ENCODE peak calls at places on chromosomes 2 and 18, in six cellular contexts. U is GM12878, R is SK-N-SH, C is HCT116, I is K562, J is HepG2. Z is an unnamed sample.

GRCh38 chr2:111705711-111706323 is 178.2 kb downstream of the ANAPC1 start:
- DNase-seq in U (peak), J (peak), C (peak), R (no peak), I (no peak), Z (peak)

GRCh38 chr2:28168376-28168775 is 224.3 kb upstream of the FOSL2 start:
- DNase-seq in U (no peak), I (no peak), R (no peak), J (no peak), C (no peak), Z (no peak)

GRCh38 chr18:332007-332406 is 64.2 kb upstream of the THOC1 start:
- DNase-seq in J (no peak), R (no peak), C (no peak), I (no peak), U (no peak), Z (no peak)

GRCh38 chr18:50138181-50139064 is 56.5 kb downstream of the MYO5B start:
- DNase-seq in C (no peak), R (no peak), U (no peak), J (no peak), I (no peak), Z (no peak)

GRCh38 chr2:145799595-145800108 is 1279.7 kb upstream of the ZEB2 start:
- DNase-seq in I (no peak), J (no peak), C (no peak), U (no peak), R (no peak), Z (no peak)

GRCh38 chr2:6069354-6069753 is 377.2 kb downstream of the SOX11 start:
- DNase-seq in I (no peak), R (no peak), C (no peak), U (no peak), J (no peak), Z (no peak)

GRCh38 chr2:181305151-181306123 is 151.7 kb upstream of the ITGA4 start:
- DNase-seq in U (peak), I (peak), R (no peak), J (peak), C (no peak), Z (no peak)

GRCh38 chr18:49849331-49850217 is 36.2 kb upstream of the ACAA2 start:
- DNase-seq in U (no peak), J (peak), C (peak), I (peak), R (no peak), Z (peak)

GRCh38 chr2:226001716-226002115 is 602.2 kb downstream of the NYAP2 start:
- DNase-seq in U (no peak), R (no peak), I (no peak), C (no peak), J (no peak), Z (no peak)

GRCh38 chr2:101327863-101328394 is 19.4 kb upstream of the RNF149 start:
- DNase-seq in U (no peak), J (no peak), C (peak), I (no peak), R (no peak), Z (no peak)

GRCh38 chr2:24913896-24914295 is 6.1 kb downstream of the ADCY3 start:
- DNase-seq in I (no peak), R (no peak), U (no peak), C (no peak), J (no peak), Z (no peak)

GRCh38 chr2:29129586-29130281 is 14.5 kb downstream of the CLIP4 start:
- DNase-seq in U (no peak), J (no peak), R (no peak), I (no peak), C (no peak), Z (no peak)

GRCh38 chr2:233380132-233381012 is 26.1 kb downstream of the DGKD start:
- DNase-seq in I (peak), R (no peak), J (no peak), U (no peak), C (no peak), Z (no peak)

GRCh38 chr18:33918571-33918970 is 306.1 kb downstream of the NOL4 start:
- DNase-seq in J (no peak), U (no peak), C (no peak), I (no peak), R (no peak), Z (no peak)

GRCh38 chr2:38828460-38828859 is 47.3 kb downstream of the DHX57 start:
- DNase-seq in J (no peak), C (no peak), I (no peak), R (no peak), U (no peak), Z (no peak)

GRCh38 chr2:224579411-224579810 is 5.8 kb downstream of the CUL3 start:
- DNase-seq in U (no peak), R (no peak), C (no peak), J (no peak), I (no peak), Z (no peak)

GRCh38 chr2:180322781-180323180 is 315.7 kb upstream of the CWC22 start:
- DNase-seq in R (no peak), U (no peak), J (no peak), C (no peak), I (no peak), Z (no peak)

GRCh38 chr2:100563407-100564247 is 834 bp downstream of the PDCL3 start:
- DNase-seq in U (no peak), R (peak), J (no peak), C (no peak), I (peak), Z (no peak)

GRCh38 chr2:1736045-1736444 is 8.3 kb downstream of the PXDN start:
- DNase-seq in U (no peak), R (no peak), J (no peak), C (no peak), I (no peak), Z (no peak)

GRCh38 chr18:55997156-55997561 is 409.2 kb upstream of the TCF4 start:
- DNase-seq in C (no peak), J (no peak), I (no peak), R (no peak), U (no peak), Z (no peak)

GRCh38 chr2:56013475-56013874 is 89.9 kb upstream of the EFEMP1 start:
- DNase-seq in I (no peak), J (no peak), U (no peak), C (no peak), R (no peak), Z (no peak)

GRCh38 chr2:56011624-56012023 is 88.0 kb upstream of the EFEMP1 start:
- DNase-seq in U (no peak), C (no peak), I (no peak), J (no peak), R (no peak), Z (no peak)

GRCh38 chr2:56009758-56010534 is 86.4 kb upstream of the EFEMP1 start:
- DNase-seq in C (peak), R (peak), J (peak), U (no peak), I (peak), Z (no peak)

GRCh38 chr2:56012216-56012615 is 88.6 kb upstream of the EFEMP1 start:
- DNase-seq in J (no peak), I (no peak), R (no peak), C (no peak), U (no peak), Z (no peak)

DNA sequence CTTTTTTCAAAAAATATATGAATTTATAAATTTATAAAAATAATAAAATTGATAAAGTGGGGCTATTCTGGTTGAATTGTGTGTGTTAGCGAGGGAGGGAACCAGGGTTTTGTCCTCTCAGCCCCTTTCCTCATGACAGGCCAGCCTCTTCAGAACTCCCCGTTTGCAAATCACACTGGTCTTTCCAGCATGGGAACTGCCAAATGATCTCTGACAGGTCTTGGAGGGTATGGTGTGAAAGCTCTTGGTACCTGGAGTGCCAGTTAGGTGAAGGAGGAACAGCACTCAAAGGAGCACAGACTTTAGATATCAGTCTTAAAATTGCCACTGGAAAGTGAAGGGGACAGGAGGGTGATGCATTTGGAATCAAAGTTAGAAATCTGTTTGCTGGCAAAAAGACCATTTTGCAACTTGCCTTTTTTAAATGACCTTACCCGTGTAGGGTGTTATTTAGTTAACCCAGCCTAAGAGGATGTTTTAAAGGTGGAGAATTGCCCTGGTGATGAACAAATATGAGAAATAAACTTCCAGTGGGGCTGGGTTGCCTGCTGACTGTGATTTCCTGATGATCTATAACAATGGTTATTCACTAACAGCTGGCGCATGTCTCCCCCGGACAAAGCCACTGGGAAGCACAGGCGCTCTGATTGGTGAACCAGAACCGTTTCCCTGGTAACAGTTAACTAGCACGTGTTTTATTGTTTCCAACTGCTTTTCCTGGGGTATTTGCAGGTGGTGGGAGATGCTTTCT is 85.3 kb upstream of the EFEMP1 start:
- DNase-seq in J (no peak), U (no peak), C (no peak), I (no peak), R (peak), Z (peak)
- TF ChIP-seq JUND in J (no peak), U (no peak), C (no peak), I (no peak), R (no peak), Z (no peak)

GRCh38 chr2:47056875-47057731 is 98.0 kb downstream of the STPG4 start:
- DNase-seq in R (peak), J (no peak), C (no peak), I (no peak), U (no peak), Z (no peak)

GRCh38 chr2:47060652-47061170 is 94.4 kb downstream of the STPG4 start:
- DNase-seq in U (no peak), I (no peak), C (no peak), R (no peak), J (no peak), Z (no peak)

GRCh38 chr2:47056374-47056773 is 98.7 kb downstream of the STPG4 start:
- DNase-seq in C (no peak), R (peak), J (no peak), U (no peak), I (no peak), Z (no peak)

GRCh38 chr2:47057732-47058012 is 97.4 kb downstream of the STPG4 start:
- DNase-seq in C (no peak), U (no peak), J (no peak), I (no peak), R (no peak), Z (no peak)

DNA sequence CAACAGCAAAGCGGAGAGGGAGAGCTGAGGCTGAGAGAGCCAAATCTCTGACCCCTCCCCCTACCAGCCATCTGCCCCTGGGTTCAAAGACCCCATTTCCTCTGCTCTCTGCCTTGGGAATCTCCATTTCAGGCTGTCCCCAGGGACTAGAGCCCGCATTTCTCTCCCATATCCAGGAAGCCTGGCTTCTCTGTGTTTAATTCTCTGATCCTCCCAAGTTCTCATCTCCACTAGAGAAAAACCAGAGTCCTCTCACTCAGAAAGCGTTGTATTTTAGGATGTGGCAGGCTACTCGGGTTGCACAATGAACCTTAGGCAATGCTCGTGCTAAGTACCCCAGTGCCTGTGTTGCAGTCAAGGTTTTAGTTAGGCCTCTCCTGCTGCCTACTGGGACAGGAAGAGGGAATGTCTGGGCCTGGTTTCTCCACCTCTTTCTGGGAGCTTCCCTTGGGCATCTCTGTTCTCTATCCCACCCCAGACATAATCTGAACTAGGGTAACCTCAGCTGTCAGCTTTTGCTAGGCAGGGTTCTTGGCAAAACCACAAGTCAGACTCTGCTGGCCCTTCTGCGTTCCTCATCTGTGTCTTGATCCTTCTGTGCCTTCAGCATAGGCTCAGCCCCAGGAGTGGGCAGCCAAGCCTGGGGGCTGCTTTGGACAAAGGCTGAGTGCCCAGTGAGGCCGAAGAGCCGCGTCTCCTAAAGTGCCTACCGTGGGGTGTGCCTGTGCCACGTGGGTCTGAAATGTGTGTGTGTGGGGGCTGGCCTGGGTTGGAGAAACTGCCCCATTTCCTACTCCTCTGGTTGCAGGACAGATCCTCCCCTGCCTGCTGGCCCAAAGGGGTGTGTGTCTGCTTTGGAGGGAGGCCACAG is 96.8 kb downstream of the STPG4 start:
- DNase-seq in C (no peak), U (no peak), J (no peak), I (no peak), R (no peak), Z (no peak)
- H3K4me3 ChIP-seq in C (no peak), U (no peak), J (no peak), I (no peak), R (no peak), Z (no peak)

GRCh38 chr2:215876937-215877238 is 136.5 kb downstream of the MREG start:
- DNase-seq in U (no peak), C (no peak), I (no peak), R (no peak), J (no peak), Z (no peak)

GRCh38 chr2:215880970-215881369 is 132.4 kb downstream of the MREG start:
- DNase-seq in C (no peak), I (peak), R (no peak), J (no peak), U (peak), Z (no peak)

GRCh38 chr2:215879977-215880940 is 133.1 kb downstream of the MREG start:
- DNase-seq in R (no peak), J (no peak), U (no peak), C (no peak), I (no peak), Z (no peak)

GRCh38 chr2:215876139-215876936 is 137.0 kb downstream of the MREG start:
- DNase-seq in C (no peak), J (peak), I (no peak), U (no peak), R (no peak), Z (no peak)

GRCh38 chr2:215878476-215879063 is 134.8 kb downstream of the MREG start:
- DNase-seq in U (no peak), C (no peak), I (no peak), J (no peak), R (no peak), Z (no peak)
- TF ChIP-seq JUND in U (no peak), C (no peak), I (no peak), J (no peak), R (no peak), Z (no peak)

GRCh38 chr2:174729797-174730529 is 34.3 kb downstream of the CHRNA1 start:
- DNase-seq in R (peak), C (no peak), I (no peak), U (no peak), J (no peak), Z (peak)
- H3K4me3 ChIP-seq in R (peak), C (no peak), I (no peak), U (no peak), J (no peak), Z (peak)

GRCh38 chr18:73316513-73316912 is 448.7 kb upstream of the NETO1 start:
- DNase-seq in R (no peak), I (no peak), C (no peak), U (no peak), J (no peak), Z (no peak)
- TF ChIP-seq JUND in R (no peak), I (no peak), C (no peak), U (no peak), J (no peak), Z (no peak)

GRCh38 chr2:95266781-95267430 is 7.3 kb upstream of the PROM2 start:
- DNase-seq in C (no peak), J (no peak), R (no peak), I (no peak), U (no peak), Z (no peak)
- H3K4me3 ChIP-seq in C (no peak), J (no peak), R (no peak), I (no peak), U (no peak), Z (no peak)

DNA sequence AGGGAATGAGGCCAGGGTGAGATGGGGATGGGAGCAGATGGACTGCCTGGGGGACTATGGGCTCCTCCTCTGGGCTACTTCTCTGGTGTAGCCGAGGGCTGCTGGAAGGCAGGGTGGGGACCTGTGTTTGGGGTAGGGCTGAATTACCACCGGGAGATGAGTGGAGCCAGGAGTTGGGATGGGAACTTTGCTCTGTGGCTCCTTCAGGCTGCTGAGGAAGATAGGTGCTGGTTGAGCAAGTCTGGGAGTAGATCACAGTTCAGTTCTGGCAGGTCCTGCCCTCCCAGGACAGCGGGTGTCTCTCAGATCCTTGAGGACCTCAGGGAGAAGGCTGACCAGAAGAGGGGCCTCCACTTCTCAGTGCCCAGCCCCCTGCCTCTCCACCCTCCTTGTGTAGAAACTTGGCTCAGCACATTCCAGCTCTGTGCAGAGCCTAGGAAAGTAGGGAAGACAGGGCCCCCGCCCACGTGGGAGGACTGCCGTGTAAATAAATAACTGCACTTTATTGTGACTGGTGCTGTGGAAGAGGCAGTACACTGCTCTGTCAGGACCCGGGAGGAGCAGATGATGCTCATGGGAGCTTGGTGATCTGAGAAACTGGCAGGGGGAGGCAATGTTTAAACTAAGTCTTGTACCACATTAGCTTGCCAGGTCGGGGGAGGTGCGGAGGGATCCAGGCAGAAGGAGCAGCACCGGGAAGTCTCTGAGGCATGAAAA is 15.3 kb downstream of the TET3 start:
- DNase-seq in R (no peak), J (no peak), U (no peak), I (no peak), C (no peak), Z (no peak)
- TF ChIP-seq JUND in R (no peak), J (no peak), U (no peak), I (no peak), C (no peak), Z (no peak)

GRCh38 chr2:16105178-16105663 is 164.9 kb downstream of the MYCN start:
- DNase-seq in J (no peak), C (no peak), U (no peak), I (no peak), R (no peak), Z (no peak)
- H3K4me3 ChIP-seq in J (no peak), C (no peak), U (no peak), I (no peak), R (no peak), Z (peak)

DNA sequence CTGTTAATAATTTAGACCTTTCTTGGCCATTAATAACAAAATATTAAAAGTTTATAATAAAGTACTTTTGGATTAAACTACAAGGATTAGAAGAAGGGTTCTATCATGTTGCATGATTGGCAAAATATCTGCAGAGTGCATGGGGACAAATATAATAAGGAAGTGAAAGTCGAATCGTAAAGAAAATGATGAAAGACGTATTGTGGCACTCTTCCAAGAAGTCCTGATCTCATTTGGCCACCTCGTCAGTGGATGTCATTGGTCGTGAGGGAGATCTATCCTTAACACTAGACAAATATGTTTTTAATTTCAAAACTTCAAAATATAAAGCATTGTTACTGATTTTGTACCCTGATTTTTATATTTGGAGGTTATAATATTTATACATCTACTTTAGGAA is 197.7 kb upstream of the STON1 start:
- DNase-seq in I (no peak), J (no peak), R (no peak), C (no peak), U (no peak), Z (no peak)
- TF ChIP-seq JUND in I (no peak), J (no peak), R (no peak), C (no peak), U (no peak), Z (no peak)

Z was measured in H1.